ENCODE peak calls at places on chromosome 4, in ten cellular contexts. One of them, this sample, is unnamed.

GRCh38 chr4:126742048-126742447 is 890.7 kb upstream of the INTU start:
- DNase-seq in occipital lobe: no peak
- DNase-seq in mesendoderm: no peak
- DNase-seq in mesothelial cell of epicardium: no peak
- DNase-seq in HFFc6: no peak
- DNase-seq in astrocyte of the spinal cord: no peak
- DNase-seq in kidney tubule cell: no peak
- DNase-seq in fibroblast of mammary gland: no peak
- DNase-seq in GM12891: no peak
- DNase-seq in SK-MEL-5: no peak
- DNase-seq in this sample: no peak

GRCh38 chr4:57607616-57608150 is 497.5 kb upstream of the IGFBP7 start:
- DNase-seq in occipital lobe: no peak
- DNase-seq in mesendoderm: peak; percentile 93
- DNase-seq in mesothelial cell of epicardium: peak; percentile 42
- DNase-seq in HFFc6: no peak
- DNase-seq in astrocyte of the spinal cord: no peak
- DNase-seq in kidney tubule cell: peak; percentile 60
- DNase-seq in fibroblast of mammary gland: no peak
- DNase-seq in GM12891: no peak
- DNase-seq in SK-MEL-5: no peak
- DNase-seq in this sample: no peak

GRCh38 chr4:5500165-5500564 is 208.2 kb downstream of the EVC2 start:
- DNase-seq in occipital lobe: no peak
- DNase-seq in mesendoderm: no peak
- DNase-seq in mesothelial cell of epicardium: no peak
- DNase-seq in HFFc6: no peak
- DNase-seq in astrocyte of the spinal cord: peak; percentile 27
- DNase-seq in kidney tubule cell: peak; percentile 28
- DNase-seq in fibroblast of mammary gland: peak; percentile 39
- DNase-seq in GM12891: no peak
- DNase-seq in SK-MEL-5: no peak
- DNase-seq in this sample: peak; percentile 27

GRCh38 chr4:189022441-189023035 is 883.3 kb downstream of the TRIML1 start:
- DNase-seq in occipital lobe: no peak
- DNase-seq in mesendoderm: peak; percentile 6
- DNase-seq in mesothelial cell of epicardium: no peak
- DNase-seq in HFFc6: peak; percentile 86
- DNase-seq in astrocyte of the spinal cord: no peak
- DNase-seq in kidney tubule cell: peak; percentile 23
- DNase-seq in fibroblast of mammary gland: peak; percentile 76
- DNase-seq in GM12891: no peak
- DNase-seq in SK-MEL-5: no peak
- DNase-seq in this sample: peak; percentile 49

GRCh38 chr4:112946127-112946526 is 103.3 kb upstream of the ANK2 start:
- DNase-seq in occipital lobe: no peak
- DNase-seq in mesendoderm: no peak
- DNase-seq in mesothelial cell of epicardium: no peak
- DNase-seq in HFFc6: no peak
- DNase-seq in astrocyte of the spinal cord: no peak
- DNase-seq in kidney tubule cell: no peak
- DNase-seq in fibroblast of mammary gland: no peak
- DNase-seq in GM12891: no peak
- DNase-seq in SK-MEL-5: no peak
- DNase-seq in this sample: no peak

GRCh38 chr4:84673475-84674230 is 90.7 kb downstream of the CDS1 start:
- DNase-seq in occipital lobe: no peak
- DNase-seq in mesendoderm: no peak
- DNase-seq in mesothelial cell of epicardium: no peak
- DNase-seq in HFFc6: peak; percentile 89
- DNase-seq in astrocyte of the spinal cord: peak; percentile 91
- DNase-seq in kidney tubule cell: peak; percentile 88
- DNase-seq in fibroblast of mammary gland: peak; percentile 94
- DNase-seq in GM12891: no peak
- DNase-seq in SK-MEL-5: no peak
- DNase-seq in this sample: peak; percentile 76

GRCh38 chr4:98290511-98290910 is 29.3 kb downstream of the RAP1GDS1 start:
- DNase-seq in occipital lobe: no peak
- DNase-seq in mesendoderm: peak; percentile 41
- DNase-seq in mesothelial cell of epicardium: no peak
- DNase-seq in HFFc6: no peak
- DNase-seq in astrocyte of the spinal cord: peak; percentile 68
- DNase-seq in kidney tubule cell: no peak
- DNase-seq in fibroblast of mammary gland: peak; percentile 8
- DNase-seq in GM12891: no peak
- DNase-seq in SK-MEL-5: no peak
- DNase-seq in this sample: no peak

GRCh38 chr4:150982557-150983233 is 32.4 kb downstream of the LRBA start:
- DNase-seq in occipital lobe: no peak
- DNase-seq in mesendoderm: no peak
- DNase-seq in mesothelial cell of epicardium: no peak
- DNase-seq in HFFc6: peak; percentile 11
- DNase-seq in astrocyte of the spinal cord: no peak
- DNase-seq in kidney tubule cell: no peak
- DNase-seq in fibroblast of mammary gland: peak; percentile 14
- DNase-seq in GM12891: no peak
- DNase-seq in SK-MEL-5: peak; percentile 12
- DNase-seq in this sample: no peak

GRCh38 chr4:86927843-86928395 is 6.9 kb upstream of the AFF1 start:
- DNase-seq in occipital lobe: no peak
- DNase-seq in mesendoderm: no peak
- DNase-seq in mesothelial cell of epicardium: no peak
- DNase-seq in HFFc6: peak; percentile 98
- DNase-seq in astrocyte of the spinal cord: peak; percentile 92
- DNase-seq in kidney tubule cell: peak; percentile 98
- DNase-seq in fibroblast of mammary gland: peak; percentile 100
- DNase-seq in GM12891: no peak
- DNase-seq in SK-MEL-5: no peak
- DNase-seq in this sample: peak; percentile 87

GRCh38 chr4:176443117-176443516 is 123.4 kb downstream of the SPCS3 start:
- DNase-seq in occipital lobe: no peak
- DNase-seq in mesendoderm: no peak
- DNase-seq in mesothelial cell of epicardium: no peak
- DNase-seq in HFFc6: peak; percentile 90
- DNase-seq in astrocyte of the spinal cord: peak; percentile 93
- DNase-seq in kidney tubule cell: peak; percentile 80
- DNase-seq in fibroblast of mammary gland: peak; percentile 95
- DNase-seq in GM12891: no peak
- DNase-seq in SK-MEL-5: no peak
- DNase-seq in this sample: peak; percentile 92

GRCh38 chr4:76905521-76905920 is 7.6 kb upstream of the SOWAHB start:
- DNase-seq in occipital lobe: no peak
- DNase-seq in mesendoderm: no peak
- DNase-seq in mesothelial cell of epicardium: no peak
- DNase-seq in HFFc6: peak; percentile 70
- DNase-seq in astrocyte of the spinal cord: peak; percentile 65
- DNase-seq in kidney tubule cell: peak; percentile 62
- DNase-seq in fibroblast of mammary gland: no peak
- DNase-seq in GM12891: no peak
- DNase-seq in SK-MEL-5: no peak
- DNase-seq in this sample: peak; percentile 4

GRCh38 chr4:15961778-15962510 is 1.0 kb downstream of the FGFBP2 start:
- DNase-seq in occipital lobe: no peak
- DNase-seq in mesendoderm: peak; percentile 61
- DNase-seq in mesothelial cell of epicardium: no peak
- DNase-seq in HFFc6: no peak
- DNase-seq in astrocyte of the spinal cord: no peak
- DNase-seq in kidney tubule cell: no peak
- DNase-seq in fibroblast of mammary gland: no peak
- DNase-seq in GM12891: no peak
- DNase-seq in SK-MEL-5: no peak
- DNase-seq in this sample: no peak

GRCh38 chr4:76212851-76213414 is 691 bp downstream of the SCARB2 start:
- DNase-seq in occipital lobe: no peak
- DNase-seq in mesendoderm: no peak
- DNase-seq in mesothelial cell of epicardium: peak; percentile 40
- DNase-seq in HFFc6: peak; percentile 2
- DNase-seq in astrocyte of the spinal cord: peak; percentile 26
- DNase-seq in kidney tubule cell: peak; percentile 32
- DNase-seq in fibroblast of mammary gland: peak; percentile 44
- DNase-seq in GM12891: no peak
- DNase-seq in SK-MEL-5: no peak
- DNase-seq in this sample: no peak

GRCh38 chr4:176646311-176646710 is 146.4 kb downstream of the VEGFC start:
- DNase-seq in occipital lobe: no peak
- DNase-seq in mesendoderm: no peak
- DNase-seq in mesothelial cell of epicardium: no peak
- DNase-seq in HFFc6: no peak
- DNase-seq in astrocyte of the spinal cord: no peak
- DNase-seq in kidney tubule cell: no peak
- DNase-seq in fibroblast of mammary gland: no peak
- DNase-seq in GM12891: no peak
- DNase-seq in SK-MEL-5: no peak
- DNase-seq in this sample: no peak

GRCh38 chr4:10006236-10006603 is 15.1 kb downstream of the SLC2A9 start:
- DNase-seq in occipital lobe: no peak
- DNase-seq in mesendoderm: no peak
- DNase-seq in mesothelial cell of epicardium: no peak
- DNase-seq in HFFc6: peak; percentile 32
- DNase-seq in astrocyte of the spinal cord: peak; percentile 8
- DNase-seq in kidney tubule cell: peak; percentile 94
- DNase-seq in fibroblast of mammary gland: peak; percentile 69
- DNase-seq in GM12891: no peak
- DNase-seq in SK-MEL-5: peak; percentile 81
- DNase-seq in this sample: no peak

GRCh38 chr4:22235798-22236197 is 280.1 kb downstream of the ADGRA3 start:
- DNase-seq in occipital lobe: no peak
- DNase-seq in mesendoderm: peak; percentile 4
- DNase-seq in mesothelial cell of epicardium: no peak
- DNase-seq in HFFc6: no peak
- DNase-seq in astrocyte of the spinal cord: no peak
- DNase-seq in kidney tubule cell: no peak
- DNase-seq in fibroblast of mammary gland: no peak
- DNase-seq in GM12891: no peak
- DNase-seq in SK-MEL-5: no peak
- DNase-seq in this sample: no peak

GRCh38 chr4:154692311-154692818 is 51.4 kb upstream of the LRAT start:
- DNase-seq in occipital lobe: no peak
- DNase-seq in mesendoderm: no peak
- DNase-seq in mesothelial cell of epicardium: no peak
- DNase-seq in HFFc6: no peak
- DNase-seq in astrocyte of the spinal cord: no peak
- DNase-seq in kidney tubule cell: no peak
- DNase-seq in fibroblast of mammary gland: no peak
- DNase-seq in GM12891: no peak
- DNase-seq in SK-MEL-5: no peak
- DNase-seq in this sample: no peak

GRCh38 chr4:83356899-83357661 is 22.4 kb upstream of the HPSE start:
- DNase-seq in occipital lobe: no peak
- DNase-seq in mesendoderm: peak; percentile 68
- DNase-seq in mesothelial cell of epicardium: no peak
- DNase-seq in HFFc6: peak; percentile 79
- DNase-seq in astrocyte of the spinal cord: peak; percentile 94
- DNase-seq in kidney tubule cell: peak; percentile 85
- DNase-seq in fibroblast of mammary gland: peak; percentile 94
- DNase-seq in GM12891: no peak
- DNase-seq in SK-MEL-5: peak; percentile 44
- DNase-seq in this sample: peak; percentile 80

This sample was measured in HCEC 1CT.